ENCODE peak calls at places on chromosome 22, in eight cellular contexts. One of them, this sample, is unnamed.

GRCh38 chr22:32920032-32920628 is 118.6 kb downstream of the TIMP3 start:
- DNase-seq in GM12865: no peak
- DNase-seq in dorsolateral prefrontal cortex: no peak
- DNase-seq in AG09319: peak
- DNase-seq in AG09309: peak
- DNase-seq in WTC11: no peak
- DNase-seq in cardiac muscle cell: peak
- DNase-seq in nephron progenitor cell: no peak
- DNase-seq in this sample: no peak

GRCh38 chr22:33896801-33897620 is 23.3 kb downstream of the LARGE1 start:
- DNase-seq in AG09319: no peak
- DNase-seq in GM12865: peak
- DNase-seq in AG09309: no peak
- DNase-seq in cardiac muscle cell: peak
- DNase-seq in nephron progenitor cell: no peak
- DNase-seq in WTC11: no peak
- DNase-seq in dorsolateral prefrontal cortex: no peak
- DNase-seq in this sample: no peak

GRCh38 chr22:45586651-45587405 is 84.1 kb downstream of the FBLN1 start:
- DNase-seq in cardiac muscle cell: no peak
- DNase-seq in dorsolateral prefrontal cortex: no peak
- DNase-seq in nephron progenitor cell: no peak
- DNase-seq in AG09319: no peak
- DNase-seq in AG09309: no peak
- DNase-seq in WTC11: no peak
- DNase-seq in GM12865: no peak
- DNase-seq in this sample: no peak

GRCh38 chr22:30423296-30423958 is 2.1 kb upstream of the MTFP1 start:
- DNase-seq in dorsolateral prefrontal cortex: peak
- DNase-seq in GM12865: peak
- DNase-seq in nephron progenitor cell: no peak
- DNase-seq in WTC11: peak
- DNase-seq in AG09319: no peak
- DNase-seq in AG09309: no peak
- DNase-seq in cardiac muscle cell: no peak
- DNase-seq in this sample: peak

GRCh38 chr22:31870890-31871289 is 73.4 kb upstream of the YWHAH start:
- DNase-seq in dorsolateral prefrontal cortex: no peak
- DNase-seq in nephron progenitor cell: no peak
- DNase-seq in GM12865: no peak
- DNase-seq in cardiac muscle cell: peak
- DNase-seq in AG09319: peak
- DNase-seq in AG09309: peak
- DNase-seq in WTC11: no peak
- DNase-seq in this sample: no peak

GRCh38 chr22:40261783-40262182 is 84.1 kb downstream of the TNRC6B start:
- DNase-seq in AG09319: no peak
- DNase-seq in AG09309: no peak
- DNase-seq in cardiac muscle cell: no peak
- DNase-seq in dorsolateral prefrontal cortex: no peak
- DNase-seq in WTC11: no peak
- DNase-seq in GM12865: no peak
- DNase-seq in nephron progenitor cell: no peak
- DNase-seq in this sample: no peak

GRCh38 chr22:17172172-17172833 is 13.2 kb upstream of the HDHD5 start:
- DNase-seq in AG09309: no peak
- DNase-seq in nephron progenitor cell: peak
- DNase-seq in dorsolateral prefrontal cortex: no peak
- DNase-seq in WTC11: peak
- DNase-seq in AG09319: no peak
- DNase-seq in GM12865: no peak
- DNase-seq in cardiac muscle cell: no peak
- DNase-seq in this sample: no peak

GRCh38 chr22:32558681-32559355 is 84.2 kb downstream of the FBXO7 start:
- DNase-seq in GM12865: no peak
- DNase-seq in WTC11: no peak
- DNase-seq in AG09319: peak
- DNase-seq in AG09309: no peak
- DNase-seq in nephron progenitor cell: no peak
- DNase-seq in cardiac muscle cell: peak
- DNase-seq in dorsolateral prefrontal cortex: no peak
- DNase-seq in this sample: no peak

GRCh38 chr22:40418366-40419201 is 48.2 kb downstream of the SGSM3 start:
- DNase-seq in WTC11: no peak
- DNase-seq in dorsolateral prefrontal cortex: peak
- DNase-seq in AG09309: no peak
- DNase-seq in nephron progenitor cell: peak
- DNase-seq in cardiac muscle cell: no peak
- DNase-seq in GM12865: no peak
- DNase-seq in AG09319: no peak
- DNase-seq in this sample: no peak

GRCh38 chr22:38314140-38314991 is 2.9 kb downstream of the CSNK1E start:
- DNase-seq in AG09309: no peak
- DNase-seq in AG09319: no peak
- DNase-seq in dorsolateral prefrontal cortex: no peak
- DNase-seq in WTC11: no peak
- DNase-seq in cardiac muscle cell: peak
- DNase-seq in GM12865: peak
- DNase-seq in nephron progenitor cell: no peak
- DNase-seq in this sample: no peak

GRCh38 chr22:44664149-44664548 is 37.9 kb upstream of the PRR5 start:
- DNase-seq in WTC11: no peak
- DNase-seq in nephron progenitor cell: no peak
- DNase-seq in GM12865: peak
- DNase-seq in AG09309: no peak
- DNase-seq in AG09319: no peak
- DNase-seq in dorsolateral prefrontal cortex: no peak
- DNase-seq in cardiac muscle cell: peak
- DNase-seq in this sample: peak

GRCh38 chr22:39090426-39091064 is 6.5 kb upstream of the APOBEC3H start:
- DNase-seq in WTC11: no peak
- DNase-seq in GM12865: peak
- DNase-seq in nephron progenitor cell: no peak
- DNase-seq in AG09319: no peak
- DNase-seq in AG09309: no peak
- DNase-seq in dorsolateral prefrontal cortex: no peak
- DNase-seq in cardiac muscle cell: no peak
- DNase-seq in this sample: no peak

GRCh38 chr22:17268501-17269223 is 49.4 kb upstream of the ADA2 start:
- DNase-seq in dorsolateral prefrontal cortex: no peak
- DNase-seq in GM12865: peak
- DNase-seq in AG09319: no peak
- DNase-seq in cardiac muscle cell: no peak
- DNase-seq in AG09309: no peak
- DNase-seq in WTC11: no peak
- DNase-seq in nephron progenitor cell: no peak
- DNase-seq in this sample: no peak

GRCh38 chr22:32649515-32650200 is 151.8 kb upstream of the TIMP3 start:
- DNase-seq in cardiac muscle cell: no peak
- DNase-seq in AG09309: no peak
- DNase-seq in nephron progenitor cell: no peak
- DNase-seq in AG09319: no peak
- DNase-seq in GM12865: no peak
- DNase-seq in dorsolateral prefrontal cortex: no peak
- DNase-seq in WTC11: no peak
- DNase-seq in this sample: peak

GRCh38 chr22:30566125-30566524 is 8.3 kb downstream of the GAL3ST1 start:
- DNase-seq in GM12865: no peak
- DNase-seq in cardiac muscle cell: no peak
- DNase-seq in AG09319: no peak
- DNase-seq in dorsolateral prefrontal cortex: no peak
- DNase-seq in nephron progenitor cell: no peak
- DNase-seq in AG09309: no peak
- DNase-seq in WTC11: no peak
- DNase-seq in this sample: no peak

GRCh38 chr22:20853236-20853660 is 5.4 kb downstream of the PI4KA start:
- DNase-seq in AG09309: no peak
- DNase-seq in nephron progenitor cell: no peak
- DNase-seq in cardiac muscle cell: no peak
- DNase-seq in AG09319: no peak
- DNase-seq in GM12865: no peak
- DNase-seq in dorsolateral prefrontal cortex: no peak
- DNase-seq in WTC11: no peak
- DNase-seq in this sample: no peak

GRCh38 chr22:48055185-48055584 is 1292.7 kb downstream of the TBC1D22A start:
- DNase-seq in AG09319: no peak
- DNase-seq in cardiac muscle cell: no peak
- DNase-seq in nephron progenitor cell: no peak
- DNase-seq in AG09309: no peak
- DNase-seq in dorsolateral prefrontal cortex: no peak
- DNase-seq in WTC11: no peak
- DNase-seq in GM12865: no peak
- DNase-seq in this sample: no peak

GRCh38 chr22:38021201-38021600 is 36.0 kb upstream of the PICK1 start:
- DNase-seq in AG09309: no peak
- DNase-seq in cardiac muscle cell: no peak
- DNase-seq in WTC11: no peak
- DNase-seq in GM12865: no peak
- DNase-seq in nephron progenitor cell: no peak
- DNase-seq in dorsolateral prefrontal cortex: no peak
- DNase-seq in AG09319: no peak
- DNase-seq in this sample: no peak

GRCh38 chr22:45516923-45517675 is 14.4 kb downstream of the FBLN1 start:
- DNase-seq in nephron progenitor cell: no peak
- DNase-seq in cardiac muscle cell: peak
- DNase-seq in WTC11: no peak
- DNase-seq in AG09309: no peak
- DNase-seq in GM12865: no peak
- DNase-seq in AG09319: no peak
- DNase-seq in dorsolateral prefrontal cortex: no peak
- DNase-seq in this sample: no peak

GRCh38 chr22:33328789-33329296 is 270.7 kb upstream of the SYN3 start:
- DNase-seq in AG09319: no peak
- DNase-seq in nephron progenitor cell: no peak
- DNase-seq in AG09309: no peak
- DNase-seq in GM12865: peak
- DNase-seq in WTC11: no peak
- DNase-seq in dorsolateral prefrontal cortex: no peak
- DNase-seq in cardiac muscle cell: peak
- DNase-seq in this sample: no peak

GRCh38 chr22:45575173-45575572 is 72.5 kb downstream of the FBLN1 start:
- DNase-seq in AG09319: no peak
- DNase-seq in cardiac muscle cell: no peak
- DNase-seq in WTC11: no peak
- DNase-seq in nephron progenitor cell: no peak
- DNase-seq in GM12865: no peak
- DNase-seq in dorsolateral prefrontal cortex: no peak
- DNase-seq in AG09309: no peak
- DNase-seq in this sample: no peak

GRCh38 chr22:26756675-26757293 is 99.4 kb downstream of the MIAT start:
- DNase-seq in cardiac muscle cell: peak
- DNase-seq in dorsolateral prefrontal cortex: peak
- DNase-seq in nephron progenitor cell: peak
- DNase-seq in WTC11: peak
- DNase-seq in AG09319: no peak
- DNase-seq in AG09309: no peak
- DNase-seq in GM12865: peak
- DNase-seq in this sample: no peak
- TF ChIP-seq CTCF in cardiac muscle cell: peak
- TF ChIP-seq CTCF in dorsolateral prefrontal cortex: peak
- TF ChIP-seq CTCF in nephron progenitor cell: peak
- TF ChIP-seq CTCF in WTC11: peak
- TF ChIP-seq CTCF in AG09319: peak
- TF ChIP-seq CTCF in AG09309: peak
- TF ChIP-seq CTCF in GM12865: peak
- TF ChIP-seq CTCF in this sample: peak

GRCh38 chr22:46637711-46638600 is 17.8 kb downstream of the GRAMD4 start:
- DNase-seq in WTC11: no peak
- DNase-seq in AG09319: no peak
- DNase-seq in dorsolateral prefrontal cortex: no peak
- DNase-seq in GM12865: no peak
- DNase-seq in AG09309: no peak
- DNase-seq in cardiac muscle cell: no peak
- DNase-seq in nephron progenitor cell: no peak
- DNase-seq in this sample: no peak

GRCh38 chr22:46633334-46633890 is 13.2 kb downstream of the GRAMD4 start:
- DNase-seq in cardiac muscle cell: no peak
- DNase-seq in AG09319: no peak
- DNase-seq in dorsolateral prefrontal cortex: no peak
- DNase-seq in AG09309: no peak
- DNase-seq in WTC11: no peak
- DNase-seq in nephron progenitor cell: no peak
- DNase-seq in GM12865: no peak
- DNase-seq in this sample: no peak

GRCh38 chr22:46636221-46637002 is 16.2 kb downstream of the GRAMD4 start:
- DNase-seq in AG09319: no peak
- DNase-seq in WTC11: peak
- DNase-seq in cardiac muscle cell: no peak
- DNase-seq in AG09309: no peak
- DNase-seq in nephron progenitor cell: peak
- DNase-seq in GM12865: no peak
- DNase-seq in dorsolateral prefrontal cortex: no peak
- DNase-seq in this sample: no peak

GRCh38 chr22:46634011-46634699 is 14.0 kb downstream of the GRAMD4 start:
- DNase-seq in nephron progenitor cell: no peak
- DNase-seq in AG09309: no peak
- DNase-seq in AG09319: no peak
- DNase-seq in WTC11: no peak
- DNase-seq in cardiac muscle cell: no peak
- DNase-seq in dorsolateral prefrontal cortex: no peak
- DNase-seq in GM12865: no peak
- DNase-seq in this sample: no peak

GRCh38 chr22:46635756-46636155 is 15.6 kb downstream of the GRAMD4 start:
- DNase-seq in AG09309: no peak
- DNase-seq in cardiac muscle cell: no peak
- DNase-seq in nephron progenitor cell: peak
- DNase-seq in AG09319: no peak
- DNase-seq in WTC11: peak
- DNase-seq in GM12865: no peak
- DNase-seq in dorsolateral prefrontal cortex: no peak
- DNase-seq in this sample: no peak
- TF ChIP-seq CTCF in AG09309: no peak
- TF ChIP-seq CTCF in cardiac muscle cell: no peak
- TF ChIP-seq CTCF in nephron progenitor cell: no peak
- TF ChIP-seq CTCF in AG09319: no peak
- TF ChIP-seq CTCF in WTC11: no peak
- TF ChIP-seq CTCF in GM12865: no peak
- TF ChIP-seq CTCF in dorsolateral prefrontal cortex: no peak
- TF ChIP-seq CTCF in this sample: no peak

DNA sequence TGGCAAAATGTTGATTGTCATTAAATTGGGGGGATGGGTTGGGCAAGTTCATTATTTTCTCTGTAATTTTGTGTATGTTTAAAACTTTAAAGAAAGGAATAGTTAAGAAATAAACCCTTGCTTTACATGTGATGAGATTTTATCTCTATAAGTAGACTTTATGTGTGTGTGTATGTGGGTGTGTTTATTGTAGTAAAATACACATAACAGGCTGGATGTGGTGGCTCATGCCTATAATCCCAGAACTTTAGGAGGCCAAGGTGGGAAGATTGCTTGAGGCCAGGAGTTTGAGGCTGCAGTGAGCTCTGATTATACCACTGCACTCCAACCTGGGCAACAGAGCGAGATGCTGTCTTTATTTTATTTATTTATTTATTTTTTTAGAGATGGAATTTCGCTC is 83.2 kb downstream of the KIAA1671 start:
- DNase-seq in AG09309: no peak
- DNase-seq in dorsolateral prefrontal cortex: no peak
- DNase-seq in GM12865: no peak
- DNase-seq in WTC11: no peak
- DNase-seq in AG09319: no peak
- DNase-seq in cardiac muscle cell: no peak
- DNase-seq in nephron progenitor cell: no peak
- DNase-seq in this sample: no peak
- TF ChIP-seq CTCF in AG09309: no peak
- TF ChIP-seq CTCF in dorsolateral prefrontal cortex: no peak
- TF ChIP-seq CTCF in GM12865: no peak
- TF ChIP-seq CTCF in WTC11: no peak
- TF ChIP-seq CTCF in AG09319: no peak
- TF ChIP-seq CTCF in cardiac muscle cell: no peak
- TF ChIP-seq CTCF in nephron progenitor cell: no peak
- TF ChIP-seq CTCF in this sample: no peak

GRCh38 chr22:19495562-19496323 is 16.0 kb downstream of the CDC45 start:
- DNase-seq in GM12865: no peak
- DNase-seq in cardiac muscle cell: peak
- DNase-seq in AG09309: peak
- DNase-seq in AG09319: no peak
- DNase-seq in nephron progenitor cell: no peak
- DNase-seq in WTC11: no peak
- DNase-seq in dorsolateral prefrontal cortex: no peak
- DNase-seq in this sample: no peak
- TF ChIP-seq CTCF in GM12865: no peak
- TF ChIP-seq CTCF in cardiac muscle cell: peak
- TF ChIP-seq CTCF in AG09309: peak
- TF ChIP-seq CTCF in AG09319: peak
- TF ChIP-seq CTCF in nephron progenitor cell: no peak
- TF ChIP-seq CTCF in WTC11: no peak
- TF ChIP-seq CTCF in dorsolateral prefrontal cortex: no peak
- TF ChIP-seq CTCF in this sample: no peak

This sample was measured in CD14-positive monocyte.